ENCODE peak calls at places on chromosomes 5 and 9, in nine cellular contexts. A, Y, N, Z, C, U, M, P and G are unnamed samples.
A peak's percentile ranks its signal among the peaks of the same experiment; 100 is the strongest.

GRCh38 chr5:65753189-65753588 is 31.2 kb downstream of the NLN start:
- DNase-seq in A (no peak), Y (no peak), N (no peak), Z (no peak), C (no peak), U (no peak), M (no peak), P (no peak), G (no peak)

GRCh38 chr5:137619191-137619870 is 116.6 kb downstream of the KLHL3 start:
- DNase-seq in A (peak; percentile 18), Y (no peak), N (no peak), Z (no peak), C (peak; percentile 89), U (peak; percentile 63), M (no peak), P (no peak), G (peak; percentile 60)

GRCh38 chr5:75668348-75668895 is 48.8 kb downstream of the POC5 start:
- DNase-seq in A (no peak), Y (no peak), N (no peak), Z (no peak), C (no peak), U (no peak), M (no peak), P (no peak), G (no peak)

GRCh38 chr9:12684923-12685468 is 8.2 kb upstream of the TYRP1 start:
- DNase-seq in A (no peak), Y (no peak), N (no peak), Z (no peak), C (no peak), U (peak; percentile 4), M (no peak), P (no peak), G (no peak)

GRCh38 chr9:107559499-107560086 is 70.0 kb upstream of the KLF4 start:
- DNase-seq in A (no peak), Y (no peak), N (no peak), Z (no peak), C (no peak), U (no peak), M (no peak), P (no peak), G (no peak)

GRCh38 chr9:34380511-34381315 is 4.0 kb upstream of the MYORG start:
- DNase-seq in A (peak; percentile 8), Y (peak; percentile 79), N (peak; percentile 72), Z (peak; percentile 74), C (peak; percentile 88), U (no peak), M (peak; percentile 92), P (peak; percentile 76), G (peak; percentile 83)

GRCh38 chr9:126160067-126160853 is 166.4 kb upstream of the MVB12B start:
- DNase-seq in A (no peak), Y (no peak), N (no peak), Z (no peak), C (no peak), U (no peak), M (no peak), P (no peak), G (no peak)

GRCh38 chr9:132669636-132670358 is at the start of gene DDX31:
- DNase-seq in A (peak; percentile 27), Y (peak; percentile 81), N (peak; percentile 83), Z (peak; percentile 89), C (peak; percentile 76), U (peak; percentile 72), M (peak; percentile 86), P (peak; percentile 89), G (peak; percentile 87)

GRCh38 chr5:1998716-1999317 is 116.1 kb upstream of the IRX4 start:
- DNase-seq in A (no peak), Y (no peak), N (no peak), Z (no peak), C (no peak), U (no peak), M (no peak), P (no peak), G (no peak)

GRCh38 chr9:83065233-83065632 is 2.3 kb upstream of the RASEF start:
- DNase-seq in A (no peak), Y (no peak), N (no peak), Z (no peak), C (no peak), U (no peak), M (no peak), P (no peak), G (no peak)

GRCh38 chr9:79661279-79661678 is 89.5 kb downstream of the TLE4 start:
- DNase-seq in A (no peak), Y (no peak), N (no peak), Z (no peak), C (no peak), U (no peak), M (no peak), P (no peak), G (no peak)

GRCh38 chr5:135329101-135329912 is 69.7 kb downstream of the MACROH2A1 start:
- DNase-seq in A (no peak), Y (no peak), N (no peak), Z (no peak), C (no peak), U (no peak), M (no peak), P (no peak), G (no peak)

GRCh38 chr5:122180863-122181519 is 51.6 kb downstream of the ZNF474 start:
- DNase-seq in A (peak; percentile 52), Y (no peak), N (no peak), Z (no peak), C (no peak), U (peak; percentile 28), M (no peak), P (no peak), G (no peak)

GRCh38 chr9:88523056-88523455 is 11.9 kb upstream of the NXNL2 start:
- DNase-seq in A (no peak), Y (no peak), N (no peak), Z (no peak), C (no peak), U (peak; percentile 53), M (no peak), P (no peak), G (no peak)

GRCh38 chr5:137565450-137565849 is 66.3 kb upstream of the SPOCK1 start:
- DNase-seq in A (no peak), Y (no peak), N (no peak), Z (no peak), C (no peak), U (no peak), M (no peak), P (no peak), G (no peak)